ENCODE peak calls at places on chromosomes 16 and 17, in five cellular contexts. One of them, this sample, is unnamed.

GRCh38 chr16:8551388-8552332 is 38.7 kb downstream of the TMEM114 start:
- DNase-seq in stimulated activated CD8-positive, alpha-beta memory T cell treated with anti-CD3 and anti-CD28 coated beads, Interleukin-7, amount 100 ng/mL, for 1 hour: no peak
- DNase-seq in AML-193: no peak
- DNase-seq in HEK293T: no peak
- DNase-seq in IMR-90: no peak
- DNase-seq in this sample: no peak

GRCh38 chr16:21590287-21590686 is 9.1 kb upstream of the METTL9 start:
- DNase-seq in IMR-90: no peak
- DNase-seq in stimulated activated CD8-positive, alpha-beta memory T cell treated with anti-CD3 and anti-CD28 coated beads, Interleukin-7, amount 100 ng/mL, for 1 hour: no peak
- DNase-seq in AML-193: peak
- DNase-seq in HEK293T: no peak
- DNase-seq in this sample: no peak

GRCh38 chr16:85733839-85734170 is 17.1 kb downstream of the C16orf74 start:
- DNase-seq in IMR-90: no peak
- DNase-seq in HEK293T: no peak
- DNase-seq in AML-193: peak
- DNase-seq in stimulated activated CD8-positive, alpha-beta memory T cell treated with anti-CD3 and anti-CD28 coated beads, Interleukin-7, amount 100 ng/mL, for 1 hour: no peak
- DNase-seq in this sample: no peak

GRCh38 chr17:81084691-81085419 is 49.9 kb downstream of the BAIAP2 start:
- DNase-seq in HEK293T: no peak
- DNase-seq in AML-193: no peak
- DNase-seq in IMR-90: no peak
- DNase-seq in stimulated activated CD8-positive, alpha-beta memory T cell treated with anti-CD3 and anti-CD28 coated beads, Interleukin-7, amount 100 ng/mL, for 1 hour: no peak
- DNase-seq in this sample: no peak

GRCh38 chr16:27781981-27782880 is 232.3 kb downstream of the KATNIP start:
- DNase-seq in HEK293T: no peak
- DNase-seq in IMR-90: no peak
- DNase-seq in stimulated activated CD8-positive, alpha-beta memory T cell treated with anti-CD3 and anti-CD28 coated beads, Interleukin-7, amount 100 ng/mL, for 1 hour: no peak
- DNase-seq in AML-193: no peak
- DNase-seq in this sample: no peak

GRCh38 chr16:88424536-88425230 is 28.4 kb upstream of the ZFPM1 start:
- DNase-seq in IMR-90: no peak
- DNase-seq in AML-193: no peak
- DNase-seq in stimulated activated CD8-positive, alpha-beta memory T cell treated with anti-CD3 and anti-CD28 coated beads, Interleukin-7, amount 100 ng/mL, for 1 hour: no peak
- DNase-seq in HEK293T: no peak
- DNase-seq in this sample: no peak

GRCh38 chr16:30761928-30762902 is at the start of the genes CFAP119 and RNF40:
- DNase-seq in stimulated activated CD8-positive, alpha-beta memory T cell treated with anti-CD3 and anti-CD28 coated beads, Interleukin-7, amount 100 ng/mL, for 1 hour: peak
- DNase-seq in HEK293T: peak
- DNase-seq in IMR-90: peak
- DNase-seq in AML-193: peak
- DNase-seq in this sample: no peak

GRCh38 chr17:48647103-48647963 is 21.2 kb upstream of the HOXB9 start:
- DNase-seq in AML-193: no peak
- DNase-seq in IMR-90: no peak
- DNase-seq in stimulated activated CD8-positive, alpha-beta memory T cell treated with anti-CD3 and anti-CD28 coated beads, Interleukin-7, amount 100 ng/mL, for 1 hour: no peak
- DNase-seq in HEK293T: peak
- DNase-seq in this sample: no peak

GRCh38 chr17:51154176-51154575 is 817 bp downstream of the NME1 start:
- DNase-seq in HEK293T: no peak
- DNase-seq in stimulated activated CD8-positive, alpha-beta memory T cell treated with anti-CD3 and anti-CD28 coated beads, Interleukin-7, amount 100 ng/mL, for 1 hour: no peak
- DNase-seq in IMR-90: peak
- DNase-seq in AML-193: peak
- DNase-seq in this sample: no peak

GRCh38 chr16:66278111-66278531 is 88.4 kb upstream of the CDH5 start:
- DNase-seq in AML-193: no peak
- DNase-seq in IMR-90: no peak
- DNase-seq in stimulated activated CD8-positive, alpha-beta memory T cell treated with anti-CD3 and anti-CD28 coated beads, Interleukin-7, amount 100 ng/mL, for 1 hour: no peak
- DNase-seq in HEK293T: no peak
- DNase-seq in this sample: no peak

GRCh38 chr17:69800870-69801269 is 274.2 kb upstream of the KCNJ16 start:
- DNase-seq in IMR-90: no peak
- DNase-seq in HEK293T: no peak
- DNase-seq in stimulated activated CD8-positive, alpha-beta memory T cell treated with anti-CD3 and anti-CD28 coated beads, Interleukin-7, amount 100 ng/mL, for 1 hour: no peak
- DNase-seq in AML-193: no peak
- DNase-seq in this sample: no peak

GRCh38 chr16:58507195-58507962 is 7.4 kb downstream of the NDRG4 start:
- DNase-seq in HEK293T: no peak
- DNase-seq in AML-193: no peak
- DNase-seq in stimulated activated CD8-positive, alpha-beta memory T cell treated with anti-CD3 and anti-CD28 coated beads, Interleukin-7, amount 100 ng/mL, for 1 hour: no peak
- DNase-seq in IMR-90: no peak
- DNase-seq in this sample: no peak

GRCh38 chr16:643050-643368 is 1.4 kb downstream of the MCRIP2 start:
- DNase-seq in HEK293T: no peak
- DNase-seq in AML-193: no peak
- DNase-seq in stimulated activated CD8-positive, alpha-beta memory T cell treated with anti-CD3 and anti-CD28 coated beads, Interleukin-7, amount 100 ng/mL, for 1 hour: no peak
- DNase-seq in IMR-90: no peak
- DNase-seq in this sample: no peak

GRCh38 chr17:32553168-32553567 is 66.4 kb downstream of the CDK5R1 start:
- DNase-seq in IMR-90: no peak
- DNase-seq in HEK293T: no peak
- DNase-seq in stimulated activated CD8-positive, alpha-beta memory T cell treated with anti-CD3 and anti-CD28 coated beads, Interleukin-7, amount 100 ng/mL, for 1 hour: no peak
- DNase-seq in AML-193: no peak
- DNase-seq in this sample: no peak

This sample was measured in cortex of kidney.